ENCODE peak calls at places on chromosomes 1 and 21, in five cellular contexts. One of them, this sample, is unnamed.

GRCh38 chr1:232890340-232890953 is 60.0 kb upstream of the NTPCR start:
- DNase-seq in astrocyte of the hippocampus: peak
- DNase-seq in EL: no peak
- DNase-seq in fibroblast of the conjunctiva: no peak
- DNase-seq in T47D: no peak
- DNase-seq in this sample: no peak

GRCh38 chr1:88983791-88984552 is 8.5 kb downstream of the KYAT3 start:
- DNase-seq in astrocyte of the hippocampus: peak
- DNase-seq in EL: peak
- DNase-seq in fibroblast of the conjunctiva: peak
- DNase-seq in T47D: peak
- DNase-seq in this sample: peak

GRCh38 chr1:10979483-10979920 is 33.0 kb upstream of the TARDBP start:
- DNase-seq in astrocyte of the hippocampus: peak
- DNase-seq in EL: no peak
- DNase-seq in fibroblast of the conjunctiva: no peak
- DNase-seq in T47D: no peak
- DNase-seq in this sample: peak

GRCh38 chr1:236794585-236795034 is 482 bp upstream of the MTR start:
- DNase-seq in astrocyte of the hippocampus: no peak
- DNase-seq in EL: no peak
- DNase-seq in fibroblast of the conjunctiva: no peak
- DNase-seq in T47D: no peak
- DNase-seq in this sample: no peak

GRCh38 chr1:7842517-7842916 is 10.3 kb downstream of the UTS2 start:
- DNase-seq in astrocyte of the hippocampus: no peak
- DNase-seq in EL: no peak
- DNase-seq in fibroblast of the conjunctiva: no peak
- DNase-seq in T47D: no peak
- DNase-seq in this sample: no peak

GRCh38 chr1:92817986-92818764 is 13.7 kb upstream of the RPL5 start:
- DNase-seq in astrocyte of the hippocampus: peak
- DNase-seq in EL: no peak
- DNase-seq in fibroblast of the conjunctiva: peak
- DNase-seq in T47D: no peak
- DNase-seq in this sample: peak

GRCh38 chr21:36949171-36950141 is 17.0 kb downstream of the HLCS start:
- DNase-seq in astrocyte of the hippocampus: no peak
- DNase-seq in EL: no peak
- DNase-seq in fibroblast of the conjunctiva: no peak
- DNase-seq in T47D: no peak
- DNase-seq in this sample: no peak

GRCh38 chr1:234775477-234776246 is 165.7 kb upstream of the IRF2BP2 start:
- DNase-seq in astrocyte of the hippocampus: no peak
- DNase-seq in EL: no peak
- DNase-seq in fibroblast of the conjunctiva: no peak
- DNase-seq in T47D: no peak
- DNase-seq in this sample: no peak

GRCh38 chr1:193241132-193241827 is 54.9 kb upstream of the B3GALT2 start:
- DNase-seq in astrocyte of the hippocampus: no peak
- DNase-seq in EL: no peak
- DNase-seq in fibroblast of the conjunctiva: no peak
- DNase-seq in T47D: no peak
- DNase-seq in this sample: no peak

GRCh38 chr21:37367758-37368535 is 1.4 kb downstream of the DYRK1A start:
- DNase-seq in astrocyte of the hippocampus: peak
- DNase-seq in EL: peak
- DNase-seq in fibroblast of the conjunctiva: no peak
- DNase-seq in T47D: peak
- DNase-seq in this sample: peak